ENCODE peak calls at places on chromosomes 1 and 21, in seven cellular contexts. C is esophagus squamous epithelium, G is fibroblast of lung, E is heart left ventricle, Q is suprapubic skin, H is psoas muscle, J is lower lobe of right lung. D is an unnamed sample.

GRCh38 chr1:61412601-61413000 is 312.3 kb downstream of the TM2D1 start:
- DNase-seq in C (no peak), G (no peak), J (no peak), H (no peak), E (no peak), Q (no peak), D (no peak)

GRCh38 chr1:65431111-65431705 is 10.7 kb downstream of the LEPR start:
- DNase-seq in C (no peak), H (no peak), E (no peak), G (peak; percentile 74), Q (no peak), J (no peak), D (no peak)

GRCh38 chr1:192559115-192560006 is 16.2 kb upstream of the RGS1 start:
- DNase-seq in E (no peak), J (no peak), Q (no peak), G (peak; percentile 97), H (no peak), C (no peak), D (peak; percentile 84)

GRCh38 chr1:55065649-55066048 is 26.3 kb downstream of the PCSK9 start:
- DNase-seq in H (no peak), C (no peak), G (no peak), E (no peak), J (no peak), Q (no peak), D (no peak)

GRCh38 chr1:230109871-230110667 is 43.0 kb downstream of the GALNT2 start:
- DNase-seq in H (no peak), E (no peak), J (no peak), C (no peak), Q (no peak), G (peak; percentile 32), D (no peak)

GRCh38 chr1:168116327-168116799 is 20.4 kb downstream of the GPR161 start:
- DNase-seq in E (no peak), Q (no peak), H (no peak), G (no peak), C (no peak), J (peak; percentile 60), D (no peak)

GRCh38 chr1:188665477-188665876 is 1812.2 kb downstream of the BRINP3 start:
- DNase-seq in Q (no peak), J (no peak), C (no peak), H (no peak), E (no peak), G (no peak), D (no peak)

GRCh38 chr1:3746784-3747521 is 5.3 kb upstream of the CCDC27 start:
- DNase-seq in Q (peak; percentile 93), E (peak; percentile 94), J (peak; percentile 93), G (peak; percentile 74), H (peak; percentile 90), C (peak; percentile 22), D (peak; percentile 10)

GRCh38 chr1:50332941-50333594 is 90.2 kb downstream of the DMRTA2 start:
- DNase-seq in G (peak; percentile 33), E (peak; percentile 66), Q (no peak), J (peak; percentile 72), H (peak; percentile 62), C (no peak), D (no peak)

GRCh38 chr1:226691257-226691656 is 47.8 kb downstream of the ITPKB start:
- DNase-seq in C (no peak), E (no peak), G (no peak), H (no peak), Q (no peak), J (no peak), D (no peak)

GRCh38 chr1:175514309-175515001 is 228.9 kb downstream of the TNR start:
- DNase-seq in E (no peak), G (no peak), C (no peak), J (no peak), Q (no peak), H (no peak), D (no peak)

GRCh38 chr1:199007423-199007822 is 368.6 kb downstream of the PTPRC start:
- DNase-seq in J (peak; percentile 41), H (no peak), C (no peak), E (no peak), G (no peak), Q (no peak), D (no peak)

GRCh38 chr1:164466429-164466828 is 92.6 kb upstream of the PBX1 start:
- DNase-seq in G (peak; percentile 1), C (no peak), J (no peak), E (no peak), H (no peak), Q (no peak), D (no peak)

GRCh38 chr21:25708467-25709065 is 26.1 kb downstream of the ATP5PF start:
- DNase-seq in G (peak; percentile 69), E (peak; percentile 37), C (no peak), H (no peak), J (no peak), Q (no peak), D (peak; percentile 14)

GRCh38 chr1:61348025-61348665 is 265.8 kb downstream of the NFIA start:
- DNase-seq in G (no peak), H (no peak), E (no peak), C (no peak), Q (no peak), J (no peak), D (no peak)

GRCh38 chr21:28793043-28793442 is 199.6 kb downstream of the LTN1 start:
- DNase-seq in H (no peak), G (peak; percentile 86), Q (no peak), J (no peak), E (no peak), C (no peak), D (peak; percentile 31)

GRCh38 chr1:93437976-93438605 is 9.8 kb upstream of the FNBP1L start:
- DNase-seq in Q (no peak), H (no peak), G (peak; percentile 74), C (no peak), E (no peak), J (no peak), D (peak; percentile 25)

GRCh38 chr1:80457409-80457808 is 1343.3 kb upstream of the ADGRL2 start:
- DNase-seq in C (no peak), Q (no peak), E (no peak), H (no peak), G (no peak), J (no peak), D (no peak)

GRCh38 chr1:10635385-10635896 is 160.7 kb downstream of the PEX14 start:
- DNase-seq in C (no peak), E (no peak), Q (no peak), J (peak; percentile 68), H (peak; percentile 47), G (peak; percentile 20), D (peak; percentile 49)

GRCh38 chr1:172779501-172779900 is 120.6 kb downstream of the FASLG start:
- DNase-seq in E (no peak), H (no peak), Q (no peak), G (peak; percentile 90), J (no peak), C (no peak), D (no peak)

GRCh38 chr1:41312991-41313645 is 48.1 kb upstream of the FOXO6 start:
- DNase-seq in E (no peak), Q (no peak), C (no peak), J (no peak), G (no peak), H (no peak), D (no peak)

GRCh38 chr21:29205988-29206387 is 75.5 kb downstream of the MAP3K7CL start:
- DNase-seq in G (no peak), E (no peak), J (no peak), H (no peak), Q (no peak), C (no peak), D (no peak)

GRCh38 chr1:220880726-220881506 is 1.7 kb downstream of the HLX start:
- DNase-seq in J (peak; percentile 89), H (peak; percentile 84), C (no peak), G (peak; percentile 92), Q (no peak), E (peak; percentile 78), D (no peak)

GRCh38 chr1:157994704-157995540 is 1.5 kb downstream of the KIRREL1 start:
- DNase-seq in G (peak; percentile 37), E (no peak), C (no peak), J (no peak), H (peak; percentile 35), Q (no peak), D (no peak)
- H3K4me3 ChIP-seq in G (peak overlapping the region; percentile 87), E (peak overlapping the region; percentile 54), C (peak overlapping the region; percentile 79), J (peak overlapping the region; percentile 80), H (peak overlapping the region; percentile 77), Q (peak overlapping the region; percentile 87), D (peak overlapping the region; percentile 91)

DNA sequence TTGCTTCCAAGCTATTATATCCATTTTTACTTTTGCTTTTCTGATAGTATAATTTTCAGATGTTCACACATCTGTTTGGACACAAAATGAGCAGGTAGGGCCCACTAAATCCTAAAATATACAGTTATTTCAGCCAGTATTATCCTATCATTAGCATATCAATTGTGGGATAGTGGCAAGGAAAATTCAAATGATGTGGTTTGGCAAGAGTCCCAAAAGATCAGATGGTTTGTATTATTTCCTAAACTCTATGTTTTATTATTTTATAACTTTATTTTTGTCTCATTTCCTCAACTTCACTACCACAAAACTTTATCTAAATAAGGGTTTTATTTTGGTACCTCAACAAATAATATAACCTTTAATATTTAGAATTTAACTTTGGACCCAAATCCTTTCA is 1659.6 kb downstream of the NCAM2 start:
- DNase-seq in G (no peak), Q (no peak), E (no peak), C (no peak), H (no peak), J (no peak), D (no peak)
- TF ChIP-seq CTCF in G (no peak), Q (no peak), E (no peak), C (no peak), H (no peak), J (no peak), D (no peak)

DNA sequence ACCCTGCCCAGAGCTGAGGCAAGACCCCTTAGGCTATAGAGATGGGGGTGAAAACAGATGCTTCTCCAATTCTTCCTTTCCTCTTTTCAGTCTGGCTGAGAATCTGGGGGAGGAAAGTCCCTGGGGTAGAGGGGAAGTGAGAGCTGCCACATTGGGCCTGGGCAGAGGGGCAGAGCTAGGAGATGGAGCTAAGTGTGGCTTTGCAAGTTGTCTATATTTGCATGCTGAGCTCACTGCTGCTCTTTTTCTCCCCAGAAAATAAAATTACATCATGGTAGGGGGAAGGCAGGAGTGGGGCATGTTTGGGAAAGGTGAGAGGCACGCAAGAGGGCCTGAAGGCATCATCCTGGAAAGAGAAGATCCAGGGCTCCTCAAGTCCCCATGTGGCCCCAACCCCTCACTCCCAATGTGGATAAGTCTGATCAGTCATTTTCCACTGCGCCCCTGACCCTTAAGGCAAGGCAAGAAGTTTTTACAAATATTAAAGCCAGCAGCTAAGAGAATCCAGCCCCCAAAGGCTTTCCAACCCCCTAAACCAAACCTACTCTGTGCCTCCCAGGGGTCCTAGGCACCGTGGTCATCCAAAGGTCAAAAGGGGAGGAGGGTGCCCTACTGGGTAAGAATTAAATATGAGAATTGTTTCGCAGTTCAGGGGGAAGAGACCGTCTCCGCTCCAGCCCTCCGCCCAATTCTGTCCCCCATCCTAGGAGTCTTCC is 500 bp upstream of the PEA15 start:
- DNase-seq in E (no peak), C (no peak), G (no peak), H (no peak), J (no peak), Q (no peak), D (no peak)
- H3K4me3 ChIP-seq in E (peak overlapping the region; percentile 98), C (peak overlapping the region; percentile 75), G (no peak overlapping the region), H (peak overlapping the region; percentile 95), J (peak overlapping the region; percentile 92), Q (peak overlapping the region; percentile 87), D (peak overlapping the region; percentile 41)

DNA sequence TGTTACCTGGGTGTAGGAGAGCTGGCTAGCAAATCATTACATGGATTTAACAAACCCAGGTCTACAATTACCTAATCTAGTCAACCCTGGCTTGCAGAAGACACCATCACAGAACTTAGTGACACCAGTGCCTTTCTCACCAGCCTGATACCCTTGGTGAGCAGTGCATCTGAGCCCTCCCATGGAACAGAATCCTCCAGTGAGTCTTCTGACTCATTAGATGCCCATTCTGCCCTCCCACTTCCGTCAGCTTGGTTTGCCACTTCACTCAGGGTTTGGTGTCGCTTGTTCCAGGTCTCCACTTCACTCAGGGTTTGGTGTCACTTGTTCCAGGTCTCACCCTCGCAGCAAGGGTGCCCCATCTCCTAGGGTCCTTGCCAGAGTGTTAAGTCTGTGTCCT is 91.9 kb upstream of the KIF26B start:
- DNase-seq in Q (no peak), G (no peak), J (no peak), H (no peak), E (no peak), C (no peak), D (no peak)
- TF ChIP-seq CTCF in Q (no peak), G (no peak), J (no peak), H (no peak), E (no peak), C (no peak), D (no peak)

D was measured in AG09309.